ENCODE peak calls at places on chromosomes 1 and 21, in seven cellular contexts. E is endothelial cell, V is mesothelial cell of epicardium, B is fibroblast of mammary gland, K is lower lobe of right lung, O is foreskin fibroblast, W is HCT116. I is an unnamed sample.

GRCh38 chr21:18041012-18041411 is 203.6 kb upstream of the CHODL start:
- DNase-seq in E (peak; percentile 29), B (peak; percentile 0), K (no peak), V (no peak), O (no peak), W (no peak), I (no peak)

GRCh38 chr1:87942165-87942564 is 613.5 kb downstream of the LMO4 start:
- DNase-seq in V (no peak), B (peak; percentile 35), O (peak; percentile 64), K (peak; percentile 49), W (no peak), E (no peak), I (no peak)

GRCh38 chr1:156540955-156541354 is 31.4 kb downstream of the IQGAP3 start:
- DNase-seq in E (no peak), B (peak; percentile 40), W (no peak), V (no peak), O (peak; percentile 50), K (no peak), I (no peak)

GRCh38 chr1:178938959-178939317 is 68.1 kb upstream of the ANGPTL1 start:
- DNase-seq in B (peak; percentile 87), K (no peak), W (no peak), O (peak; percentile 60), E (no peak), V (no peak), I (no peak)

GRCh38 chr21:33998402-33998801 is 75.0 kb upstream of the MRPS6 start:
- DNase-seq in B (no peak), W (no peak), K (no peak), E (no peak), O (peak; percentile 25), V (no peak), I (no peak)

GRCh38 chr1:87151500-87152421 is 176.9 kb upstream of the LMO4 start:
- DNase-seq in V (no peak), B (peak; percentile 63), K (peak; percentile 75), W (no peak), O (no peak), E (peak; percentile 83), I (peak; percentile 81)

GRCh38 chr1:14296795-14297194 is 301.7 kb upstream of the KAZN start:
- DNase-seq in V (no peak), W (no peak), O (peak; percentile 45), B (peak; percentile 56), K (no peak), E (no peak), I (no peak)

GRCh38 chr1:203346060-203346754 is 4.7 kb downstream of the FMOD start:
- DNase-seq in K (no peak), V (no peak), E (no peak), W (no peak), O (peak; percentile 28), B (no peak), I (no peak)

GRCh38 chr1:66243548-66244130 is 290.3 kb upstream of the SGIP1 start:
- DNase-seq in B (peak; percentile 16), E (no peak), O (peak; percentile 17), K (no peak), W (no peak), V (no peak), I (no peak)

GRCh38 chr1:223700388-223700918 is 11.9 kb upstream of the CAPN2 start:
- DNase-seq in E (no peak), B (no peak), V (no peak), W (peak; percentile 38), O (peak; percentile 50), K (no peak), I (no peak)

GRCh38 chr1:228321478-228321877 is 85.2 kb downstream of the TRIM11 start:
- DNase-seq in E (no peak), W (no peak), V (no peak), O (no peak), B (no peak), K (peak; percentile 32), I (no peak)

GRCh38 chr1:205286335-205286950 is 35.1 kb downstream of the NUAK2 start:
- DNase-seq in E (no peak), O (peak; percentile 18), K (no peak), W (no peak), B (peak; percentile 46), V (no peak), I (no peak)

GRCh38 chr1:23619299-23620188 is 60.2 kb upstream of the ID3 start:
- DNase-seq in O (peak; percentile 30), W (no peak), V (no peak), B (no peak), E (no peak), K (peak; percentile 50), I (no peak)

GRCh38 chr1:146007048-146007784 is 10.8 kb upstream of the TXNIP start:
- DNase-seq in V (no peak), E (peak; percentile 56), K (no peak), B (peak; percentile 90), W (peak; percentile 66), O (peak; percentile 86), I (no peak)

GRCh38 chr1:12245116-12245515 is 15.3 kb downstream of the VPS13D start:
- DNase-seq in E (no peak), V (no peak), O (peak; percentile 28), B (peak; percentile 59), W (no peak), K (no peak), I (no peak)

GRCh38 chr1:97925161-97925560 is 4.3 kb upstream of the DPYD start:
- DNase-seq in W (no peak), O (no peak), E (no peak), V (no peak), K (no peak), B (no peak), I (peak; percentile 26)

GRCh38 chr1:238681021-238681420 is 705.3 kb upstream of the CHRM3 start:
- DNase-seq in E (no peak), W (no peak), V (no peak), K (no peak), O (no peak), B (peak; percentile 80), I (no peak)

GRCh38 chr1:75053207-75053606 is 81.0 kb upstream of the LHX8 start:
- DNase-seq in V (no peak), K (no peak), B (no peak), E (no peak), W (peak; percentile 2), O (no peak), I (no peak)
- TF ChIP-seq CTCF in V (no peak), K (no peak), B (no peak), E (no peak), W (peak; percentile 28), O (no peak), I (no peak)

GRCh38 chr1:240844466-240844865 is 232.5 kb upstream of the GREM2 start:
- DNase-seq in E (no peak), O (no peak), K (no peak), W (no peak), V (no peak), B (no peak), I (no peak)

GRCh38 chr1:240847330-240847729 is 235.4 kb upstream of the GREM2 start:
- DNase-seq in E (no peak), K (no peak), W (no peak), B (no peak), O (no peak), V (no peak), I (no peak)

GRCh38 chr1:240843798-240844197 is 231.8 kb upstream of the GREM2 start:
- DNase-seq in K (no peak), O (no peak), E (no peak), W (no peak), B (no peak), V (no peak), I (no peak)
- TF ChIP-seq CTCF in K (no peak), O (no peak), E (no peak), W (no peak), B (no peak), V (no peak), I (no peak)

GRCh38 chr1:61050541-61051454 is 31.6 kb upstream of the NFIA start:
- DNase-seq in V (peak; percentile 47), E (peak; percentile 53), B (no peak), K (peak; percentile 69), W (no peak), O (peak; percentile 50), I (peak; percentile 67)

GRCh38 chr1:61053712-61054608 is 28.4 kb upstream of the NFIA start:
- DNase-seq in W (no peak), O (peak; percentile 24), K (peak; percentile 68), B (no peak), E (no peak), V (no peak), I (peak; percentile 63)

GRCh38 chr1:61051455-61052392 is 30.6 kb upstream of the NFIA start:
- DNase-seq in K (no peak), W (no peak), B (peak; percentile 19), O (no peak), E (no peak), V (no peak), I (no peak)

GRCh38 chr1:61053281-61053711 is 29.1 kb upstream of the NFIA start:
- DNase-seq in O (no peak), K (no peak), B (no peak), W (no peak), V (no peak), E (no peak), I (no peak)

GRCh38 chr1:61052393-61053280 is 29.7 kb upstream of the NFIA start:
- DNase-seq in W (no peak), B (no peak), V (no peak), K (no peak), E (no peak), O (no peak), I (no peak)
- TF ChIP-seq CTCF in W (no peak), B (no peak), V (no peak), K (no peak), E (no peak), O (no peak), I (no peak)

GRCh38 chr1:46179138-46180081 is 3.1 kb upstream of the P3R3URF start:
- DNase-seq in V (peak; percentile 61), W (peak; percentile 80), O (peak; percentile 94), B (peak; percentile 86), K (peak; percentile 69), E (peak; percentile 77), I (peak; percentile 80)
- TF ChIP-seq CTCF in V (peak; percentile 58), W (peak; percentile 98), O (peak; percentile 95), B (peak; percentile 97), K (peak; percentile 88), E (peak; percentile 56), I (peak; percentile 72)

DNA sequence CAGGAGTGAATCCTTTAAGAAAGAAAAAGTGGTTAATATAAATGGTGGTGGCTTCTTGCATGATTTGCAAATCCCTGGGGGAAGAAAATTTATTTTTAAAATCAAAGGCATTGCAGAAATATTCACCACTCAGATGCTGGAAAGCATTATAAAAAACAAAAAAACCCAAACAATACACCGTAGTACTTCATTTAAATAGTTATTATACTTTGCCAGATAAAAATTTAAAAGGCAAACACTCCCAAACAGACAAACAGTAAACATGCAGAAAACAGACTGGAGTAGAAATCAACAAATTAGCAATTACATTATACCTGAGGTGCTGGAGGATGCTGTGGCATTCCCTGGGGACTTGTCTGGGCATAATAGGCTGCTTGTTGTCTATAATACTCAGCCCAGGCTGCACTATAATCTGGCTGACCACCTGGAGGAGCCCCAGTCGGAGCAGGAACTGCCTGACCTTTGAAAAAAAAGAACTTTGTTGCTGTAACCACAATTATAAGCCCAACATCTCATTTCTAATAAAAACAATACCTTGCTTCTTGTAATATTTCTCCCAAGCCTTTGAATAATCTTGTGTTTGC is 29.9 kb downstream of the FUBP1 start:
- DNase-seq in W (peak; percentile 3), E (peak; percentile 35), V (no peak), B (peak; percentile 59), K (no peak), O (peak; percentile 45), I (peak; percentile 46)
- TF ChIP-seq CTCF in W (peak; percentile 11), E (no peak), V (no peak), B (peak; percentile 38), K (no peak), O (peak; percentile 23), I (no peak)